ENCODE peak calls at places on chromosomes 7 and 10, in four cellular contexts. X is coronary artery, K is RWPE2, Q is neural crest cell. J is an unnamed sample.

GRCh38 chr7:19405546-19405945 is 260.3 kb upstream of the FERD3L start:
- DNase-seq in Q (no peak), K (no peak), X (no peak), J (peak)

GRCh38 chr10:45421231-45422097 is 47.4 kb downstream of the ALOX5 start:
- DNase-seq in X (peak), K (no peak), Q (no peak), J (no peak)

GRCh38 chr7:98674461-98674860 is 57.4 kb downstream of the NPTX2 start:
- DNase-seq in K (no peak), X (no peak), Q (no peak), J (peak)

GRCh38 chr10:118911361-118911760 is 118.2 kb upstream of the NANOS1 start:
- DNase-seq in K (no peak), X (no peak), Q (no peak), J (no peak)

GRCh38 chr10:49744924-49745605 is 17.1 kb downstream of the OGDHL start:
- DNase-seq in Q (no peak), X (no peak), K (no peak), J (no peak)

GRCh38 chr7:27169658-27170493 is 4.2 kb downstream of the HOXA10 start:
- DNase-seq in Q (no peak), X (no peak), K (peak), J (peak)

GRCh38 chr10:18367840-18368239 is 227.6 kb downstream of the CACNB2 start:
- DNase-seq in Q (no peak), X (no peak), K (no peak), J (no peak)

GRCh38 chr10:79203014-79203675 is 134.4 kb downstream of the ZMIZ1 start:
- DNase-seq in X (no peak), Q (no peak), K (no peak), J (no peak)

GRCh38 chr7:135181929-135182678 is 11.6 kb upstream of the CYREN start:
- DNase-seq in Q (no peak), K (no peak), X (no peak), J (no peak)

GRCh38 chr10:48444861-48445841 is 138.7 kb downstream of the MAPK8 start:
- DNase-seq in Q (no peak), X (no peak), K (peak), J (peak)

GRCh38 chr7:23378996-23379395 is 79.9 kb downstream of the MALSU1 start:
- DNase-seq in K (no peak), X (no peak), Q (no peak), J (no peak)

GRCh38 chr10:47195274-47195885 is 104.6 kb upstream of the GDF10 start:
- DNase-seq in K (no peak), X (no peak), Q (no peak), J (no peak)

GRCh38 chr7:43096875-43097274 is 15.6 kb upstream of the HECW1 start:
- DNase-seq in X (no peak), Q (no peak), K (no peak), J (no peak)

GRCh38 chr7:41255113-41255512 is 447.8 kb downstream of the INHBA start:
- DNase-seq in X (no peak), Q (no peak), K (no peak), J (no peak)

GRCh38 chr10:27660268-27660667 is 85.4 kb downstream of the MKX start:
- DNase-seq in X (no peak), Q (no peak), K (no peak), J (no peak)

GRCh38 chr10:12978885-12979284 is 22.6 kb downstream of the CCDC3 start:
- DNase-seq in K (no peak), Q (no peak), X (no peak), J (no peak)

GRCh38 chr10:110989016-110989415 is 69.6 kb downstream of the SHOC2 start:
- DNase-seq in K (no peak), X (no peak), Q (no peak), J (peak)

GRCh38 chr7:1103009-1103788 is 15.3 kb downstream of the GPER1 start:
- DNase-seq in Q (no peak), X (no peak), K (no peak), J (no peak)

GRCh38 chr7:71511361-71511807 is 379.4 kb downstream of the GALNT17 start:
- DNase-seq in K (no peak), X (no peak), Q (peak), J (no peak)
- TF ChIP-seq CTCF in K (no peak), X (no peak), Q (peak), J (no peak)

DNA sequence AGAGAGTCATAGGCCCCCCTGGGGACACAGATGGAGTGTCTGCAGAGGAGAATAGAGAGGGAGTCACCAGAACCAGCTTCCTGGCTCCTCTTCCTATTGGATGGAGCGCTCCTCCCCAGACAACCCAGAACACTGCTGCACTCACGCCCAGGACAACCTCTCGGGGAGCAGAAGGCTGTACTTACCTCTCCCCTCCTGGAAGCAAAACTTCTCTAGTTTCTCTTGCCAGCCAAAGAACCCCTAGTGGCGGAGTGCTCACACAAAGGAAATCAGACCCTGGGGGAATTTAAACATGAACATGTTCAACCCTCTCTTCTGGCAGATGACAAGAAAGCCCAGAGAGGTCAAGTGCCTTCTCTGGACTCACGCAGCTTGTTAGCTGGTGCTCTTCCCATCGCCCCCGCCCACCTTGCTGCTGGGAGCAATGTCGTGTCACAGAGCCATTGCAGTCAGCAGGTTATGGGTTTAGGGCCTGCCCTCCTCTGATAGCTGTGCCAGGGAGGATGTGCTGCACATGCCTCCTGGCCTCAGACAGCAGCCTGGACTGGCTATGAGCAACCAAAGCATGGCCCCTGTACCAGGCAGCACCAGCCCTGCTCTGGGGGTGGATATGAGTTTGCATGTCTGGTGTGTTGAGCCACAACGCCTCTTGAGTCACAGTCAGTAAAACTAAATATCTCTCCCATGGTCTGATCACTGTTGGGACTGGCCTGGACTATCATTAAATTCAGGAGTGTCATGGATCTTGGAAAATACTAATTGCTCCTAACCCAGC is 84.4 kb downstream of the SLIT1 start:
- DNase-seq in Q (no peak), K (no peak), X (no peak), J (no peak)
- TF ChIP-seq CTCF in Q (peak), K (no peak), X (no peak), J (no peak)

DNA sequence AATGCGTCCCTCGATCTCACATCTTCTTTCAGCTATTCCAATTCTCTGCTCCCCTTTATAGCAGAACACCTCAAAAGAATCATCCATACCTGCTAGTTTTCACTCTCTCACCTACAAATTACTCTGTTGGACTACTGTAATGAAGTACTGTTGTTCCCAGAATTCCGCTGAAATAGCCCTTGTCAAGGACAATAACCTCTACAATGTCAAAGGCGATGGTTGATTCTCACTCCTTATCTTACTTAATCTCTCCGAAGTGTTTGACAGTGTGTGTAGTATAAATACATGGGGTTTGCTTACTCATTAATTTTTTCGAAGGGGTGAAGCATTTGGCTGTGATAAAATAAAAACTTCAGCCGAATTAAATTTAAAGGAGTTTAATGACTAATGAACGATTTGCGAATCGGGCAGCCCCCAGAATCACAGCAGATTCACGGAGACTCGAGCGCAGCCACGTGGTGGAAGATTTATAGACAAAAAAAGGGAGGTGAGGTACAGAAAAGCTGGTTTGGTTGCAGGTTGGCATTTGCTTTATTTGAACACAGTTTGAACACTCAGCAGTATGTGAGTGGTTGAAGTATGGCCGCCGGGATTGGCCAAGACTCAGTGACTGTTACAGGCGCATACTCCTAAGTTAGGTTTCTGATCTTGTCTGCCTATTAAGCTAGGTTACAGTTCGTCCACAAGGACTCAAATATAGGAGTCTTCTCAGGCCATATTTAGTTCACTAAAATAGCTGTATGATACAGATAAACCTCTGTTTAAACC is 29.8 kb downstream of the SYPL1 start:
- DNase-seq in K (no peak), X (no peak), Q (no peak), J (no peak)
- TF ChIP-seq CTCF in K (no peak), X (no peak), Q (no peak), J (no peak)

DNA sequence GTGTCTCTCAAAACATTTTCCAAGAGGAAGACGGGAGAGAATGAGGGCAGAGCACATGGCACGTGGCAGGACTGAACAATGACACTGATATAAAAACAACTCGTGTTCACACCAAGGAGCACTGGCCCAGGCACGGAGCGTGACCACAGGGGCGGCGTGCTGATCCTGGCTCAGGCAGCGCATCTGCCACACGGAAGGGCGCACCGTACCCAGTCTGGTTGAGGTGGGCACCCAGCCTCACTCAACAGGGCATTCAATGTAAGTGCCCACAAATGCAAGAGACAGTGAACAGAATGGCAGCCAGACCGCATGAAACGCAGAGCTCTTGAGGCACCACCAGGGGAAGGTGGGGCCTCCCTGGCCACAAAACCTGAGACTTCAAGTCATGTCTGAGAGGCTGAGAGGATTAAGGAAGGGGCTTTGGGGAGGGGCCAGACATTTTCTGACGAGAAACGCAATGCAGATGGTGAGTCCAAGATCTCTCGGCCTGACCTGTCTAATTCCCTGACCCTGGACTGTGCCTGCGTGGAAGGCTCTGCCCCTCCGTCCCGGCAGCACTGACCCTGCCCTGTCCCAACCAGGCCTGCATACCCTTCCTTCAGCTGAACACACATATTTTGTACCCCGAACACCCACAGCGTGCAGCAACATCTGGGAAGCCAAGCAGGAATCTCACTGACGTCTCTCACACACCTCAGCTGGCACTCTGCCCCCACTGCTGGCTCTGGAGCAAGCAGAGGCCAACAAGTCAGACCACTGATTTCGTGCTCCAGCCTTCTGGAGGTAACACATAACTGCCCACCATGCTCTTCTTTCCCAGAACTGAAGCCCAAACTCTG is 35.5 kb downstream of the VOPP1 start:
- DNase-seq in X (no peak), Q (no peak), K (no peak), J (no peak)
- TF ChIP-seq CTCF in X (no peak), Q (no peak), K (no peak), J (no peak)

GRCh38 chr7:121341933-121342332 is 13.1 kb downstream of the WNT16 start:
- DNase-seq in X (no peak), Q (no peak), K (no peak), J (no peak)
- TF ChIP-seq CTCF in X (no peak), Q (no peak), K (no peak), J (no peak)

GRCh38 chr10:33006342-33006887 is 48.4 kb upstream of the ITGB1 start:
- DNase-seq in X (no peak), K (no peak), Q (no peak), J (peak)

GRCh38 chr10:33005322-33006282 is 47.6 kb upstream of the ITGB1 start:
- DNase-seq in Q (peak), X (peak), K (peak), J (peak)

GRCh38 chr10:33008499-33009243 is 50.6 kb upstream of the ITGB1 start:
- DNase-seq in K (no peak), X (no peak), Q (peak), J (peak)

GRCh38 chr10:33009244-33010131 is 51.5 kb upstream of the ITGB1 start:
- DNase-seq in K (no peak), X (no peak), Q (no peak), J (no peak)

GRCh38 chr10:33010132-33011037 is 52.4 kb upstream of the ITGB1 start:
- DNase-seq in X (no peak), K (no peak), Q (no peak), J (peak)
- TF ChIP-seq CTCF in X (no peak), K (peak), Q (peak), J (peak)

GRCh38 chr7:95690367-95690947 is 81.9 kb upstream of the DYNC1I1 start:
- DNase-seq in K (no peak), X (no peak), Q (peak), J (peak)
- TF ChIP-seq CTCF in K (peak), X (peak), Q (peak), J (peak)

DNA sequence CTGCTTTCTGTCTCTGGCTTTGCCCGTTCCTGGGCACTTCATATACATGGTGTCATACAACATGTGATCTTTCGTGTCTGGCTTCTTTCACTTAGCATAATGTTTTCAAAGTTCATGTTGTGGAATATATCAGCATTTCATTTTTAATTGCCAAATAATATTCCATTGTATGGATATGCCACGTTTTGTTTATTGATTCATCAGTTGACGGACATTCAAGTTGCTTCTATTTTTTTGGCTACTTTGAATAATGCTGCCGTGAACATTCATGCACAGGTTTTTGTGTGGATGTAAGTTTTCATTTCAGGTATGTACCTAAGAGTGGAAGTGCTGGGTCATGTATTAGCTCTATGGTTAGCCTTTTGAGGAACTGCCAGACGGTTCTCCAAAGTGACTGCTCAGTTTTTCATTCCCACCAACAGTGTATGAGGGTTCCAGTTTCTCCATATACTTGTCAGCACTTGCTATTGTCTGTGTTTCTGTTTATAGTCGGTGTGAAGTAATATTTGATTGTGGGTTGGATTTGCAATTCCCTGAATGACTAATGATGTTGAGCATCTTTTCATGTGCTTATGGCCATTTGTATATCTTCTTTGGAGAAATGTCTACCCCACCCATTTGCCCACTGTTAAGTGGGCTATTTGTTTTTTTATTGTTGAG is 401.4 kb upstream of the GALNT17 start:
- DNase-seq in X (no peak), Q (no peak), K (no peak), J (no peak)
- TF ChIP-seq CTCF in X (no peak), Q (no peak), K (no peak), J (no peak)

GRCh38 chr7:116807011-116807560 is 55.3 kb upstream of the CAPZA2 start:
- DNase-seq in K (no peak), X (no peak), Q (no peak), J (no peak)
- TF ChIP-seq CTCF in K (no peak), X (no peak), Q (no peak), J (no peak)

GRCh38 chr10:85791846-85792532 is 574.6 kb downstream of the GRID1 start:
- DNase-seq in Q (no peak), K (no peak), X (no peak), J (peak)
- TF ChIP-seq CTCF in Q (peak), K (peak), X (no peak), J (no peak)

J was measured in MCF 10A.